ENCODE peak calls at places on chromosomes 2 and 18, in four cellular contexts. Y, O, M and N are unnamed samples.

GRCh38 chr2:99488587-99488998 is 1.2 kb downstream of the REV1 start:
- DNase-seq in Y (no peak), O (no peak), M (no peak), N (peak; percentile 35)

GRCh38 chr2:176552456-176553135 is 283.4 kb downstream of the MTX2 start:
- DNase-seq in Y (no peak), O (no peak), M (no peak), N (peak; percentile 35)

GRCh38 chr2:134568413-134568812 is 150.4 kb downstream of the TMEM163 start:
- DNase-seq in Y (no peak), O (no peak), M (no peak), N (no peak)

GRCh38 chr18:6781846-6782245 is 52.3 kb downstream of the ARHGAP28 start:
- DNase-seq in Y (no peak), O (no peak), M (no peak), N (peak; percentile 43)

GRCh38 chr2:8329660-8330622 is 351.9 kb upstream of the ID2 start:
- DNase-seq in Y (no peak), O (no peak), M (no peak), N (no peak)

GRCh38 chr2:191386938-191387536 is 141.8 kb downstream of the MYO1B start:
- DNase-seq in Y (no peak), O (no peak), M (no peak), N (peak; percentile 82)

GRCh38 chr2:146748046-146748445 is 1096.8 kb upstream of the ACVR2A start:
- DNase-seq in Y (no peak), O (no peak), M (no peak), N (no peak)

GRCh38 chr2:235515364-235515742 is 21.5 kb downstream of the AGAP1 start:
- DNase-seq in Y (no peak), O (no peak), M (no peak), N (no peak)

GRCh38 chr2:175431054-175431780 is 249.7 kb upstream of the ATP5MC3 start:
- DNase-seq in Y (no peak), O (no peak), M (no peak), N (no peak)

GRCh38 chr2:71951718-71952404 is 195.8 kb downstream of the CYP26B1 start:
- DNase-seq in Y (no peak), O (no peak), M (no peak), N (no peak)

GRCh38 chr2:19774788-19775156 is 127.0 kb downstream of the TTC32 start:
- DNase-seq in Y (no peak), O (no peak), M (no peak), N (no peak)